ENCODE peak calls at places on chromosomes 16 and 17, in four cellular contexts. O is lung, F is adrenal gland, G is AG10803. Z is an unnamed sample.

GRCh38 chr17:43216369-43216761 is 4.7 kb downstream of the TMEM106A start:
- DNase-seq in F (peak), G (no peak), O (no peak), Z (no peak)

GRCh38 chr16:30183961-30184429 is 593 bp downstream of the CORO1A start:
- DNase-seq in O (peak), F (peak), G (no peak), Z (no peak)

GRCh38 chr16:10561001-10561400 is 19.4 kb downstream of the EMP2 start:
- DNase-seq in F (no peak), G (no peak), O (no peak), Z (no peak)

GRCh38 chr16:67475051-67475450 is 5.9 kb downstream of the ATP6V0D1 start:
- DNase-seq in F (no peak), O (no peak), G (no peak), Z (no peak)

GRCh38 chr17:64658931-64659330 is 3.2 kb downstream of the SMURF2 start:
- DNase-seq in F (no peak), O (no peak), G (peak), Z (no peak)

GRCh38 chr16:80806957-80807356 is 2.6 kb upstream of the CDYL2 start:
- DNase-seq in F (no peak), O (no peak), G (peak), Z (peak)

GRCh38 chr16:11135167-11135973 is 120.6 kb downstream of the SOCS1 start:
- DNase-seq in O (no peak), G (peak), F (no peak), Z (no peak)

GRCh38 chr17:51612692-51613091 is 352.3 kb downstream of the UTP18 start:
- DNase-seq in F (no peak), O (no peak), G (no peak), Z (no peak)

GRCh38 chr16:61295311-61295710 is 740.9 kb downstream of the CDH8 start:
- DNase-seq in G (no peak), F (no peak), O (no peak), Z (no peak)

GRCh38 chr17:48795444-48796162 is 21.4 kb downstream of the TTLL6 start:
- DNase-seq in O (no peak), F (no peak), G (peak), Z (no peak)

GRCh38 chr16:67780847-67781547 is 25.4 kb downstream of the RANBP10 start:
- DNase-seq in O (no peak), G (no peak), F (no peak), Z (no peak)

GRCh38 chr17:10127819-10128375 is 70.5 kb downstream of the GAS7 start:
- DNase-seq in G (peak), F (peak), O (peak), Z (no peak)

GRCh38 chr17:51165680-51166197 is 472 bp upstream of the NME2 start:
- DNase-seq in F (no peak), G (peak), O (no peak), Z (peak)

GRCh38 chr17:77314601-77315000 is 173.8 kb downstream of the SEC14L1 start:
- DNase-seq in O (no peak), F (no peak), G (no peak), Z (peak)

GRCh38 chr17:27283057-27283456 is 10.9 kb upstream of the WSB1 start:
- DNase-seq in O (no peak), G (no peak), F (no peak), Z (no peak)

GRCh38 chr16:25896412-25896811 is 204.7 kb downstream of the HS3ST4 start:
- DNase-seq in G (no peak), O (no peak), F (no peak), Z (no peak)

GRCh38 chr16:66189951-66190350 is 176.5 kb upstream of the CDH5 start:
- DNase-seq in F (no peak), O (peak), G (peak), Z (no peak)

GRCh38 chr17:68512967-68513474 is 791 bp downstream of the PRKAR1A start:
- DNase-seq in F (no peak), G (peak), O (no peak), Z (no peak)

GRCh38 chr16:66427036-66427446 is at the start of gene BEAN1:
- DNase-seq in O (no peak), G (peak), F (no peak), Z (peak)

GRCh38 chr16:4749700-4750257 is 15.4 kb downstream of the DNAAF8 start:
- DNase-seq in F (no peak), O (no peak), G (no peak), Z (no peak)

GRCh38 chr17:1872976-1873375 is 43.2 kb downstream of the RPA1 start:
- DNase-seq in O (no peak), G (no peak), F (no peak), Z (no peak)

GRCh38 chr17:78780335-78780734 is 1.7 kb downstream of the CYTH1 start:
- DNase-seq in F (no peak), O (no peak), G (no peak), Z (no peak)

DNA sequence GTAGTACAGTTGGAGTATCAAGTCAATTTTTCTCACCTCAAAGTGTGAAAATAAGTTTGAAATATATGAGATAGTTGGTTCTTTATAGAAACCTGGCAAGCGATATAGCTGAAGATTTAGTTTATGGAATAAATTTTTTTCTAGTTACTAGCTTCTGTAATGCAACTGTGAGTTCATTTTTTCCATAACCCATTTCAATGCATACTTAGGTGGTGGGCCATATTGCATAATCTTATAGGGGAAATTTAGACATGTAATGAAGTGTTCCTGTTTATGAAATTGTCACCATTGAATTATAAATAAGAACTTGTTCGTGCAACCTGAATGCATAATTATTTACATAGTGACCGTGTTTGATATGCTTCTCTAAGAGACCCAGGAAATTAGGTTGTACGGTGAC is 9.0 kb downstream of the MOSMO start:
- DNase-seq in O (no peak), G (no peak), F (no peak), Z (no peak)
- H3K4me3 ChIP-seq in O (no peak), G (no peak), F (no peak), Z (no peak)

GRCh38 chr17:37067555-37068111 is 118.9 kb downstream of the AATF start:
- DNase-seq in O (peak), G (peak), F (peak), Z (no peak)
- TF ChIP-seq CTCF in O (no peak), G (no peak), F (no peak), Z (no peak)

GRCh38 chr17:44487170-44487569 is 16.0 kb downstream of the GPATCH8 start:
- DNase-seq in O (no peak), G (no peak), F (no peak), Z (no peak)
- H3K4me3 ChIP-seq in O (no peak), G (no peak), F (no peak), Z (no peak)

GRCh38 chr16:77963185-77964044 is 58.9 kb upstream of the CLEC3A start:
- DNase-seq in O (no peak), G (no peak), F (no peak), Z (no peak)

GRCh38 chr16:77961811-77962210 is 60.5 kb upstream of the CLEC3A start:
- DNase-seq in O (no peak), F (no peak), G (peak), Z (no peak)

GRCh38 chr16:77967054-77968035 is 55.0 kb upstream of the CLEC3A start:
- DNase-seq in O (no peak), F (no peak), G (no peak), Z (no peak)

GRCh38 chr16:77962689-77963088 is 59.7 kb upstream of the CLEC3A start:
- DNase-seq in F (no peak), G (no peak), O (no peak), Z (no peak)

DNA sequence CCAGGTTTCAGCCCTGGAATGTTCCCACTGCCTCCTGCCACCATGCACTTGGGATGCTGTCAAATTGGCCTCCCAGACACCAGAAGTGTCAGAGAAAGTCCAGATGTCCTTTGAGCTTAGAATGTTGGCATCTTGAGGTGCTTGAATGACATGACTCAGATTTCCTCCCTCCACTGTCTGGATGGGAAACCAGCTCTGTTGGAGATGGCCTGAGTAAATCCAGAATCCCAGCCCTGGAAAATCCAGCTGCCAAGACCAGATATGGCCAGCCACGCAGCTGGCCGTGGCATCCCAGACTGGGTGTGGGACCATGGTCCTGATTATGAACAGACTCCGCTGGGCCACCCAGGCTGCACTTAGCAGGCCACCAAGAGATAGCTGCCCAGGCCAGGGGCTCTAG is 57.0 kb upstream of the CLEC3A start:
- DNase-seq in F (no peak), G (peak), O (no peak), Z (no peak)
- TF ChIP-seq CTCF in F (no peak), G (no peak), O (no peak), Z (no peak)

DNA sequence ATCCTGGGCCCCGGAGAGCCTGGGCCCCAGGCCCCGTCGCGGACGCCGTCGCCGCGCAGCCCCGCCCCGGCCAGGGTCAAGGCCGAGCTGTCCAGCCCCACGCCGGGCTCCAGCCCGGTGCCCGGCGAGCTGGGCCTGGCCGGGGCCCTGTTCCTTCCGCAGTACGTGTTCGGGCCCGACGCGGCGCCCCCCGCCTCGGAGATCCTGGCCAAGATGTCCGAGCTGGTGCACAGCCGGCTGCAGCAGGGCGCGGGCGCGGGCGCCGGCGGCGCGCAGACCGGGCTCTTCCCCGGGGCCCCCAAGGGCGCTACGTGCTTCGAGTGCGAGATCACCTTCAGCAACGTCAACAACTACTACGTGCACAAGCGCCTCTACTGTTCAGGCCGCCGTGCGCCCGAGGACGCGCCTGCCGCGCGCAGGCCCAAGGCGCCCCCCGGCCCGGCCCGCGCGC is 36.8 kb upstream of the ZC3H18 start:
- DNase-seq in O (no peak), G (peak), F (no peak), Z (no peak)
- H3K4me3 ChIP-seq in O (peak), G (peak), F (no peak), Z (peak)

GRCh38 chr17:44346064-44346844 is 1.2 kb downstream of the GRN start:
- DNase-seq in O (no peak), F (peak), G (no peak), Z (no peak)
- TF ChIP-seq CTCF in O (no peak), F (no peak), G (no peak), Z (peak)

GRCh38 chr16:75249441-75249840 is 2.0 kb downstream of the BCAR1 start:
- DNase-seq in O (no peak), G (no peak), F (no peak), Z (no peak)
- H3K4me3 ChIP-seq in O (no peak), G (peak), F (no peak), Z (no peak)

GRCh38 chr17:63529711-63530556 is 6.8 kb downstream of the KCNH6 start:
- DNase-seq in G (no peak), O (no peak), F (no peak), Z (no peak)
- TF ChIP-seq CTCF in G (no peak), O (no peak), F (no peak), Z (no peak)

GRCh38 chr17:15479697-15480096 is 12.3 kb upstream of the CDRT4 start:
- DNase-seq in G (peak), F (no peak), O (no peak), Z (no peak)
- H3K4me3 ChIP-seq in G (no peak), F (no peak), O (no peak), Z (no peak)